ENCODE peak calls at places on chromosomes 13 and 19, in seven cellular contexts. K, S, X, D, V, J and W are unnamed samples.

GRCh38 chr19:5288347-5288739 is 52.3 kb downstream of the PTPRS start:
- DNase-seq in K (no peak), S (no peak), X (no peak), D (no peak), V (no peak), J (no peak), W (no peak)

GRCh38 chr13:110413311-110414040 is 106.4 kb downstream of the COL4A2 start:
- DNase-seq in K (no peak), S (no peak), X (no peak), D (no peak), V (no peak), J (no peak), W (no peak)

GRCh38 chr19:6232567-6232966 is 47.2 kb downstream of the MLLT1 start:
- DNase-seq in K (no peak), S (no peak), X (no peak), D (peak), V (no peak), J (no peak), W (no peak)

GRCh38 chr13:51894239-51894638 is 32.5 kb downstream of the CCDC70 start:
- DNase-seq in K (no peak), S (no peak), X (no peak), D (no peak), V (no peak), J (no peak), W (no peak)

GRCh38 chr19:48364564-48365363 is 597 bp downstream of the SYNGR4 start:
- DNase-seq in K (no peak), S (no peak), X (no peak), D (no peak), V (no peak), J (no peak), W (no peak)

GRCh38 chr19:17824339-17824738 is 3.0 kb upstream of the INSL3 start:
- DNase-seq in K (no peak), S (no peak), X (no peak), D (no peak), V (no peak), J (no peak), W (no peak)

GRCh38 chr19:7868326-7868670 is 5.9 kb downstream of the PRR36 start:
- DNase-seq in K (peak), S (no peak), X (no peak), D (no peak), V (no peak), J (no peak), W (no peak)

GRCh38 chr13:111404746-111405145 is 84.3 kb downstream of the TEX29 start:
- DNase-seq in K (no peak), S (no peak), X (peak), D (no peak), V (no peak), J (no peak), W (no peak)

GRCh38 chr13:20550799-20551198 is 16.2 kb upstream of the IFT88 start:
- DNase-seq in K (no peak), S (no peak), X (no peak), D (peak), V (no peak), J (no peak), W (no peak)

GRCh38 chr13:106570354-106570822 is 2.5 kb upstream of the ARGLU1 start:
- DNase-seq in K (peak), S (peak), X (peak), D (peak), V (peak), J (no peak), W (peak)

GRCh38 chr19:40599331-40600085 is 1.7 kb upstream of the LTBP4 start:
- DNase-seq in K (peak), S (no peak), X (peak), D (no peak), V (no peak), J (no peak), W (no peak)

GRCh38 chr13:91207261-91207660 is 140.2 kb upstream of the MIR17HG start:
- DNase-seq in K (no peak), S (no peak), X (no peak), D (no peak), V (no peak), J (no peak), W (no peak)

GRCh38 chr13:77190349-77190748 is 136.5 kb downstream of the MYCBP2 start:
- DNase-seq in K (no peak), S (no peak), X (no peak), D (no peak), V (no peak), J (no peak), W (no peak)

GRCh38 chr13:79384022-79384610 is 21.9 kb downstream of the RBM26 start:
- DNase-seq in K (no peak), S (no peak), X (no peak), D (no peak), V (no peak), J (no peak), W (no peak)

GRCh38 chr19:12611361-12611699 is 610 bp downstream of the ZNF791 start:
- DNase-seq in K (no peak), S (no peak), X (peak), D (peak), V (peak), J (no peak), W (no peak)

GRCh38 chr19:55580628-55581144 is at the start of gene ZNF579:
- DNase-seq in K (peak), S (peak), X (peak), D (peak), V (peak), J (peak), W (peak)

GRCh38 chr19:41255171-41255570 is 9.0 kb upstream of the HNRNPUL1 start:
- DNase-seq in K (no peak), S (no peak), X (no peak), D (no peak), V (no peak), J (no peak), W (no peak)

GRCh38 chr13:72970956-72971355 is 87.8 kb upstream of the KLF5 start:
- DNase-seq in K (no peak), S (no peak), X (no peak), D (peak), V (no peak), J (no peak), W (no peak)

GRCh38 chr19:2149980-2150793 is 1.2 kb downstream of the AP3D1 start:
- DNase-seq in K (no peak), S (no peak), X (no peak), D (no peak), V (no peak), J (no peak), W (no peak)

GRCh38 chr13:32056316-32056715 is 24.7 kb downstream of the FRY start:
- DNase-seq in K (no peak), S (no peak), X (no peak), D (no peak), V (no peak), J (no peak), W (no peak)

GRCh38 chr13:26679411-26679810 is 81.2 kb downstream of the GPR12 start:
- DNase-seq in K (no peak), S (no peak), X (no peak), D (peak), V (no peak), J (no peak), W (no peak)

GRCh38 chr19:31408460-31409124 is 59.4 kb upstream of the TSHZ3 start:
- DNase-seq in K (no peak), S (no peak), X (no peak), D (peak), V (no peak), J (no peak), W (no peak)

GRCh38 chr19:44943801-44944249 is 1.8 kb downstream of the APOC4 start:
- DNase-seq in K (no peak), S (no peak), X (peak), D (peak), V (peak), J (peak), W (peak)

GRCh38 chr19:49409441-49410029 is 13.7 kb downstream of the PTH2 start:
- DNase-seq in K (no peak), S (no peak), X (no peak), D (no peak), V (no peak), J (peak), W (no peak)

GRCh38 chr19:40567750-40568494 is 8.8 kb upstream of the SHKBP1 start:
- DNase-seq in K (no peak), S (no peak), X (no peak), D (no peak), V (no peak), J (no peak), W (no peak)

GRCh38 chr13:65028101-65028500 is 2202.0 kb downstream of the PCDH9 start:
- DNase-seq in K (no peak), S (no peak), X (no peak), D (no peak), V (no peak), J (no peak), W (no peak)